ENCODE peak calls at places on chromosome 22, in eight cellular contexts. One of them, this sample, is unnamed.

GRCh38 chr22:50705219-50705691 is 32.6 kb downstream of the SHANK3 start:
- DNase-seq in AG10803: no peak
- DNase-seq in neural progenitor cell: peak
- DNase-seq in bronchial epithelial cell: peak
- DNase-seq in spleen: peak
- DNase-seq in MM.1S: peak
- DNase-seq in body of pancreas: peak
- DNase-seq in OCI-LY7: no peak
- DNase-seq in this sample: peak

GRCh38 chr22:26573026-26573662 is 16.8 kb downstream of the TPST2 start:
- DNase-seq in AG10803: peak
- DNase-seq in neural progenitor cell: no peak
- DNase-seq in bronchial epithelial cell: no peak
- DNase-seq in spleen: peak
- DNase-seq in MM.1S: no peak
- DNase-seq in body of pancreas: no peak
- DNase-seq in OCI-LY7: no peak
- DNase-seq in this sample: no peak

GRCh38 chr22:32531955-32532818 is 57.6 kb downstream of the FBXO7 start:
- DNase-seq in AG10803: peak
- DNase-seq in neural progenitor cell: peak
- DNase-seq in bronchial epithelial cell: peak
- DNase-seq in spleen: no peak
- DNase-seq in MM.1S: no peak
- DNase-seq in body of pancreas: peak
- DNase-seq in OCI-LY7: no peak
- DNase-seq in this sample: peak

GRCh38 chr22:23874871-23875270 is 17.2 kb downstream of the SLC2A11 start:
- DNase-seq in AG10803: no peak
- DNase-seq in neural progenitor cell: no peak
- DNase-seq in bronchial epithelial cell: no peak
- DNase-seq in spleen: no peak
- DNase-seq in MM.1S: no peak
- DNase-seq in body of pancreas: no peak
- DNase-seq in OCI-LY7: no peak
- DNase-seq in this sample: no peak

GRCh38 chr22:35919002-35919542 is 109.6 kb downstream of the RBFOX2 start:
- DNase-seq in AG10803: no peak
- DNase-seq in neural progenitor cell: no peak
- DNase-seq in bronchial epithelial cell: no peak
- DNase-seq in spleen: no peak
- DNase-seq in MM.1S: no peak
- DNase-seq in body of pancreas: no peak
- DNase-seq in OCI-LY7: no peak
- DNase-seq in this sample: no peak

GRCh38 chr22:26471522-26471921 is 12.1 kb downstream of the HPS4 start:
- DNase-seq in AG10803: peak
- DNase-seq in neural progenitor cell: no peak
- DNase-seq in bronchial epithelial cell: peak
- DNase-seq in spleen: no peak
- DNase-seq in MM.1S: no peak
- DNase-seq in body of pancreas: no peak
- DNase-seq in OCI-LY7: no peak
- DNase-seq in this sample: no peak

GRCh38 chr22:50567721-50568252 is 5.1 kb upstream of the SYCE3 start:
- DNase-seq in AG10803: no peak
- DNase-seq in neural progenitor cell: no peak
- DNase-seq in bronchial epithelial cell: no peak
- DNase-seq in spleen: no peak
- DNase-seq in MM.1S: no peak
- DNase-seq in body of pancreas: no peak
- DNase-seq in OCI-LY7: no peak
- DNase-seq in this sample: no peak

GRCh38 chr22:45230026-45230845 is 10.5 kb downstream of the KIAA0930 start:
- DNase-seq in AG10803: no peak
- DNase-seq in neural progenitor cell: no peak
- DNase-seq in bronchial epithelial cell: no peak
- DNase-seq in spleen: no peak
- DNase-seq in MM.1S: no peak
- DNase-seq in body of pancreas: no peak
- DNase-seq in OCI-LY7: no peak
- DNase-seq in this sample: no peak

GRCh38 chr22:31136711-31137110 is 3.6 kb downstream of the PLA2G3 start:
- DNase-seq in AG10803: no peak
- DNase-seq in neural progenitor cell: no peak
- DNase-seq in bronchial epithelial cell: no peak
- DNase-seq in spleen: peak
- DNase-seq in MM.1S: no peak
- DNase-seq in body of pancreas: no peak
- DNase-seq in OCI-LY7: no peak
- DNase-seq in this sample: no peak

GRCh38 chr22:17832665-17833064 is 58.4 kb upstream of the BID start:
- DNase-seq in AG10803: no peak
- DNase-seq in neural progenitor cell: no peak
- DNase-seq in bronchial epithelial cell: no peak
- DNase-seq in spleen: no peak
- DNase-seq in MM.1S: no peak
- DNase-seq in body of pancreas: no peak
- DNase-seq in OCI-LY7: no peak
- DNase-seq in this sample: no peak

GRCh38 chr22:42560381-42560780 is 6.6 kb downstream of the SERHL2 start:
- DNase-seq in AG10803: no peak
- DNase-seq in neural progenitor cell: no peak
- DNase-seq in bronchial epithelial cell: no peak
- DNase-seq in spleen: no peak
- DNase-seq in MM.1S: no peak
- DNase-seq in body of pancreas: no peak
- DNase-seq in OCI-LY7: no peak
- DNase-seq in this sample: no peak

GRCh38 chr22:44724859-44725258 is 22.9 kb downstream of the PRR5 start:
- DNase-seq in AG10803: no peak
- DNase-seq in neural progenitor cell: no peak
- DNase-seq in bronchial epithelial cell: no peak
- DNase-seq in spleen: no peak
- DNase-seq in MM.1S: no peak
- DNase-seq in body of pancreas: no peak
- DNase-seq in OCI-LY7: no peak
- DNase-seq in this sample: no peak

GRCh38 chr22:18955696-18956095 is 19.6 kb upstream of the PRODH start:
- DNase-seq in AG10803: no peak
- DNase-seq in neural progenitor cell: no peak
- DNase-seq in bronchial epithelial cell: no peak
- DNase-seq in spleen: no peak
- DNase-seq in MM.1S: no peak
- DNase-seq in body of pancreas: no peak
- DNase-seq in OCI-LY7: no peak
- DNase-seq in this sample: no peak

GRCh38 chr22:36010913-36011312 is 17.7 kb downstream of the RBFOX2 start:
- DNase-seq in AG10803: peak
- DNase-seq in neural progenitor cell: no peak
- DNase-seq in bronchial epithelial cell: peak
- DNase-seq in spleen: no peak
- DNase-seq in MM.1S: no peak
- DNase-seq in body of pancreas: no peak
- DNase-seq in OCI-LY7: no peak
- DNase-seq in this sample: no peak

GRCh38 chr22:45358127-45358526 is 48.4 kb downstream of the FAM118A start:
- DNase-seq in AG10803: peak
- DNase-seq in neural progenitor cell: no peak
- DNase-seq in bronchial epithelial cell: no peak
- DNase-seq in spleen: no peak
- DNase-seq in MM.1S: no peak
- DNase-seq in body of pancreas: no peak
- DNase-seq in OCI-LY7: no peak
- DNase-seq in this sample: no peak

GRCh38 chr22:41561335-41561734 is 525 bp downstream of the CSDC2 start:
- DNase-seq in AG10803: no peak
- DNase-seq in neural progenitor cell: peak
- DNase-seq in bronchial epithelial cell: no peak
- DNase-seq in spleen: no peak
- DNase-seq in MM.1S: no peak
- DNase-seq in body of pancreas: peak
- DNase-seq in OCI-LY7: no peak
- DNase-seq in this sample: peak

GRCh38 chr22:18121436-18122253 is 11.0 kb downstream of the TUBA8 start:
- DNase-seq in AG10803: no peak
- DNase-seq in neural progenitor cell: peak
- DNase-seq in bronchial epithelial cell: no peak
- DNase-seq in spleen: no peak
- DNase-seq in MM.1S: no peak
- DNase-seq in body of pancreas: no peak
- DNase-seq in OCI-LY7: no peak
- DNase-seq in this sample: no peak

GRCh38 chr22:26416670-26417270 is 12.3 kb upstream of the ASPHD2 start:
- DNase-seq in AG10803: peak
- DNase-seq in neural progenitor cell: peak
- DNase-seq in bronchial epithelial cell: peak
- DNase-seq in spleen: no peak
- DNase-seq in MM.1S: no peak
- DNase-seq in body of pancreas: no peak
- DNase-seq in OCI-LY7: no peak
- DNase-seq in this sample: no peak

GRCh38 chr22:44386386-44387035 is 73.8 kb upstream of the SHISAL1 start:
- DNase-seq in AG10803: no peak
- DNase-seq in neural progenitor cell: no peak
- DNase-seq in bronchial epithelial cell: no peak
- DNase-seq in spleen: peak
- DNase-seq in MM.1S: no peak
- DNase-seq in body of pancreas: no peak
- DNase-seq in OCI-LY7: no peak
- DNase-seq in this sample: no peak

GRCh38 chr22:40053460-40053859 is 58.7 kb downstream of the FAM83F start:
- DNase-seq in AG10803: no peak
- DNase-seq in neural progenitor cell: no peak
- DNase-seq in bronchial epithelial cell: no peak
- DNase-seq in spleen: no peak
- DNase-seq in MM.1S: no peak
- DNase-seq in body of pancreas: no peak
- DNase-seq in OCI-LY7: no peak
- DNase-seq in this sample: no peak

GRCh38 chr22:36411589-36412258 is 24.0 kb upstream of the MYH9 start:
- DNase-seq in AG10803: no peak
- DNase-seq in neural progenitor cell: no peak
- DNase-seq in bronchial epithelial cell: no peak
- DNase-seq in spleen: no peak
- DNase-seq in MM.1S: peak
- DNase-seq in body of pancreas: peak
- DNase-seq in OCI-LY7: no peak
- DNase-seq in this sample: no peak

GRCh38 chr22:22098457-22099193 is 116.0 kb upstream of the TOP3B start:
- DNase-seq in AG10803: no peak
- DNase-seq in neural progenitor cell: no peak
- DNase-seq in bronchial epithelial cell: no peak
- DNase-seq in spleen: no peak
- DNase-seq in MM.1S: peak
- DNase-seq in body of pancreas: no peak
- DNase-seq in OCI-LY7: peak
- DNase-seq in this sample: no peak

GRCh38 chr22:22097727-22098228 is 115.2 kb upstream of the TOP3B start:
- DNase-seq in AG10803: no peak
- DNase-seq in neural progenitor cell: no peak
- DNase-seq in bronchial epithelial cell: no peak
- DNase-seq in spleen: no peak
- DNase-seq in MM.1S: no peak
- DNase-seq in body of pancreas: no peak
- DNase-seq in OCI-LY7: no peak
- DNase-seq in this sample: no peak

GRCh38 chr22:22103078-22103593 is 120.5 kb upstream of the TOP3B start:
- DNase-seq in AG10803: no peak
- DNase-seq in neural progenitor cell: peak
- DNase-seq in bronchial epithelial cell: no peak
- DNase-seq in spleen: no peak
- DNase-seq in MM.1S: no peak
- DNase-seq in body of pancreas: no peak
- DNase-seq in OCI-LY7: peak
- DNase-seq in this sample: peak

GRCh38 chr22:22099194-22099486 is 116.6 kb upstream of the TOP3B start:
- DNase-seq in AG10803: no peak
- DNase-seq in neural progenitor cell: no peak
- DNase-seq in bronchial epithelial cell: no peak
- DNase-seq in spleen: no peak
- DNase-seq in MM.1S: peak
- DNase-seq in body of pancreas: no peak
- DNase-seq in OCI-LY7: peak
- DNase-seq in this sample: no peak

GRCh38 chr22:22099833-22100812 is 117.5 kb upstream of the TOP3B start:
- DNase-seq in AG10803: no peak
- DNase-seq in neural progenitor cell: peak
- DNase-seq in bronchial epithelial cell: peak
- DNase-seq in spleen: no peak
- DNase-seq in MM.1S: peak
- DNase-seq in body of pancreas: no peak
- DNase-seq in OCI-LY7: peak
- DNase-seq in this sample: no peak
- TF ChIP-seq CTCF in AG10803: peak
- TF ChIP-seq CTCF in neural progenitor cell: peak
- TF ChIP-seq CTCF in bronchial epithelial cell: peak
- TF ChIP-seq CTCF in spleen: peak
- TF ChIP-seq CTCF in MM.1S: peak
- TF ChIP-seq CTCF in body of pancreas: no peak
- TF ChIP-seq CTCF in OCI-LY7: peak
- TF ChIP-seq CTCF in this sample: no peak

DNA sequence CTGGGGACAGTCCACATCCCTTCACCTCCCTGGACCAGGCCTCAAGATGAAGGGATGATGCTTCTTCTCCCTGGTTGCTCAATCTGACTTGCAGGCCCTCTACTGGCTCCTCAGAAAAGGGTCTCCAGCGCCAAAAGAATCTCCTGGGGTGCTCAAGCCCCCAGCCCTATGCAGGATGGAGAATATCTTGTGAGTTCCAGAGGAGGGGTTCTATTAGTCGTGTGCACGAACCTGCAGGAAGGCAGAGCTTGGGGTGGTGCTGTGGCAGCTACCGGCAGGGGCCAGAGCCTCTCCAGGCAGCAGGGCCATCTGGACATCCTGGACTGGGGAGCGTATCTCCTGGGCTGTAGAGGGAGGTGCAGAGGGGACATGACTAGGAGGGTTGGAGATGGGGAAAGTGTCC is 1339.5 kb downstream of the BRD1 start:
- DNase-seq in AG10803: peak
- DNase-seq in neural progenitor cell: peak
- DNase-seq in bronchial epithelial cell: no peak
- DNase-seq in spleen: peak
- DNase-seq in MM.1S: peak
- DNase-seq in body of pancreas: no peak
- DNase-seq in OCI-LY7: peak
- DNase-seq in this sample: no peak
- TF ChIP-seq CTCF in AG10803: peak
- TF ChIP-seq CTCF in neural progenitor cell: peak
- TF ChIP-seq CTCF in bronchial epithelial cell: no peak
- TF ChIP-seq CTCF in spleen: no peak
- TF ChIP-seq CTCF in MM.1S: peak
- TF ChIP-seq CTCF in body of pancreas: no peak
- TF ChIP-seq CTCF in OCI-LY7: peak
- TF ChIP-seq CTCF in this sample: peak

GRCh38 chr22:49157529-49158339 is 669.9 kb downstream of the BRD1 start:
- DNase-seq in AG10803: no peak
- DNase-seq in neural progenitor cell: no peak
- DNase-seq in bronchial epithelial cell: no peak
- DNase-seq in spleen: peak
- DNase-seq in MM.1S: no peak
- DNase-seq in body of pancreas: no peak
- DNase-seq in OCI-LY7: no peak
- DNase-seq in this sample: no peak
- TF ChIP-seq CTCF in AG10803: no peak
- TF ChIP-seq CTCF in neural progenitor cell: no peak
- TF ChIP-seq CTCF in bronchial epithelial cell: no peak
- TF ChIP-seq CTCF in spleen: no peak
- TF ChIP-seq CTCF in MM.1S: no peak
- TF ChIP-seq CTCF in body of pancreas: no peak
- TF ChIP-seq CTCF in OCI-LY7: no peak
- TF ChIP-seq CTCF in this sample: no peak

GRCh38 chr22:46666577-46667244 is 46.5 kb downstream of the GRAMD4 start:
- DNase-seq in AG10803: no peak
- DNase-seq in neural progenitor cell: no peak
- DNase-seq in bronchial epithelial cell: no peak
- DNase-seq in spleen: no peak
- DNase-seq in MM.1S: no peak
- DNase-seq in body of pancreas: no peak
- DNase-seq in OCI-LY7: no peak
- DNase-seq in this sample: no peak
- TF ChIP-seq CTCF in AG10803: no peak
- TF ChIP-seq CTCF in neural progenitor cell: no peak
- TF ChIP-seq CTCF in bronchial epithelial cell: no peak
- TF ChIP-seq CTCF in spleen: no peak
- TF ChIP-seq CTCF in MM.1S: no peak
- TF ChIP-seq CTCF in body of pancreas: no peak
- TF ChIP-seq CTCF in OCI-LY7: no peak
- TF ChIP-seq CTCF in this sample: no peak

This sample was measured in nephron progenitor cell.